ENCODE peak calls at places on chromosomes 13 and 19, in eight cellular contexts. One of them, this sample, is unnamed.

GRCh38 chr13:105908581-105908980 is 626.9 kb downstream of the EFNB2 start:
- DNase-seq in BJ: no peak
- DNase-seq in CD4-positive, alpha-beta T cell: no peak
- DNase-seq in fibroblast of the aortic adventitia: no peak
- DNase-seq in neural crest cell: no peak
- DNase-seq in endothelial cell: no peak
- DNase-seq in progenitor cell of endocrine pancreas: no peak
- DNase-seq in fibroblast of pulmonary artery: no peak
- DNase-seq in this sample: no peak

GRCh38 chr19:15107056-15108010 is at the start of gene SYDE1:
- DNase-seq in BJ: no peak
- DNase-seq in progenitor cell of endocrine pancreas: no peak
- DNase-seq in fibroblast of the aortic adventitia: peak
- DNase-seq in fibroblast of pulmonary artery: peak
- DNase-seq in endothelial cell: peak
- DNase-seq in neural crest cell: peak
- DNase-seq in CD4-positive, alpha-beta T cell: no peak
- DNase-seq in this sample: peak

GRCh38 chr19:47539747-47540311 is 25.0 kb upstream of the NAPA start:
- DNase-seq in neural crest cell: no peak
- DNase-seq in endothelial cell: no peak
- DNase-seq in fibroblast of the aortic adventitia: no peak
- DNase-seq in CD4-positive, alpha-beta T cell: no peak
- DNase-seq in progenitor cell of endocrine pancreas: no peak
- DNase-seq in fibroblast of pulmonary artery: no peak
- DNase-seq in BJ: no peak
- DNase-seq in this sample: no peak

GRCh38 chr19:52694921-52695320 is 39.9 kb downstream of the ZNF611 start:
- DNase-seq in progenitor cell of endocrine pancreas: no peak
- DNase-seq in endothelial cell: no peak
- DNase-seq in neural crest cell: no peak
- DNase-seq in CD4-positive, alpha-beta T cell: no peak
- DNase-seq in fibroblast of pulmonary artery: no peak
- DNase-seq in fibroblast of the aortic adventitia: no peak
- DNase-seq in BJ: no peak
- DNase-seq in this sample: no peak

GRCh38 chr19:14566712-14567077 is 5.2 kb downstream of the NDUFB7 start:
- DNase-seq in neural crest cell: no peak
- DNase-seq in progenitor cell of endocrine pancreas: no peak
- DNase-seq in CD4-positive, alpha-beta T cell: no peak
- DNase-seq in fibroblast of the aortic adventitia: no peak
- DNase-seq in fibroblast of pulmonary artery: no peak
- DNase-seq in BJ: no peak
- DNase-seq in endothelial cell: no peak
- DNase-seq in this sample: no peak

GRCh38 chr19:45498411-45499195 is at the start of gene PPM1N:
- DNase-seq in fibroblast of pulmonary artery: no peak
- DNase-seq in progenitor cell of endocrine pancreas: no peak
- DNase-seq in endothelial cell: peak
- DNase-seq in BJ: no peak
- DNase-seq in neural crest cell: peak
- DNase-seq in CD4-positive, alpha-beta T cell: peak
- DNase-seq in fibroblast of the aortic adventitia: no peak
- DNase-seq in this sample: peak

GRCh38 chr19:33442706-33443105 is 69.2 kb downstream of the CEBPG start:
- DNase-seq in fibroblast of the aortic adventitia: no peak
- DNase-seq in neural crest cell: no peak
- DNase-seq in fibroblast of pulmonary artery: no peak
- DNase-seq in CD4-positive, alpha-beta T cell: no peak
- DNase-seq in BJ: no peak
- DNase-seq in progenitor cell of endocrine pancreas: no peak
- DNase-seq in endothelial cell: no peak
- DNase-seq in this sample: no peak

GRCh38 chr19:48989701-48990291 is 3.3 kb downstream of the GYS1 start:
- DNase-seq in BJ: peak
- DNase-seq in progenitor cell of endocrine pancreas: no peak
- DNase-seq in endothelial cell: no peak
- DNase-seq in CD4-positive, alpha-beta T cell: no peak
- DNase-seq in fibroblast of pulmonary artery: no peak
- DNase-seq in fibroblast of the aortic adventitia: no peak
- DNase-seq in neural crest cell: no peak
- DNase-seq in this sample: no peak

GRCh38 chr13:96963786-96964475 is 30.3 kb downstream of the OXGR1 start:
- DNase-seq in fibroblast of pulmonary artery: no peak
- DNase-seq in BJ: no peak
- DNase-seq in neural crest cell: no peak
- DNase-seq in CD4-positive, alpha-beta T cell: no peak
- DNase-seq in progenitor cell of endocrine pancreas: no peak
- DNase-seq in endothelial cell: no peak
- DNase-seq in fibroblast of the aortic adventitia: no peak
- DNase-seq in this sample: no peak

GRCh38 chr19:20565321-20566018 is at the start of gene ZNF737:
- DNase-seq in fibroblast of pulmonary artery: peak
- DNase-seq in CD4-positive, alpha-beta T cell: peak
- DNase-seq in BJ: peak
- DNase-seq in fibroblast of the aortic adventitia: peak
- DNase-seq in endothelial cell: peak
- DNase-seq in neural crest cell: peak
- DNase-seq in progenitor cell of endocrine pancreas: peak
- DNase-seq in this sample: peak

GRCh38 chr19:7685546-7686445 is 5.2 kb downstream of the TRAPPC5 start:
- DNase-seq in CD4-positive, alpha-beta T cell: no peak
- DNase-seq in progenitor cell of endocrine pancreas: no peak
- DNase-seq in BJ: no peak
- DNase-seq in neural crest cell: peak
- DNase-seq in fibroblast of pulmonary artery: no peak
- DNase-seq in endothelial cell: no peak
- DNase-seq in fibroblast of the aortic adventitia: no peak
- DNase-seq in this sample: no peak

GRCh38 chr13:83414393-83414792 is 467.9 kb downstream of the SLITRK1 start:
- DNase-seq in endothelial cell: no peak
- DNase-seq in fibroblast of the aortic adventitia: no peak
- DNase-seq in BJ: no peak
- DNase-seq in CD4-positive, alpha-beta T cell: no peak
- DNase-seq in fibroblast of pulmonary artery: no peak
- DNase-seq in progenitor cell of endocrine pancreas: no peak
- DNase-seq in neural crest cell: no peak
- DNase-seq in this sample: no peak

GRCh38 chr13:28138012-28138755 is at the start of gene PAN3:
- DNase-seq in endothelial cell: peak
- DNase-seq in CD4-positive, alpha-beta T cell: peak
- DNase-seq in BJ: peak
- DNase-seq in fibroblast of pulmonary artery: peak
- DNase-seq in neural crest cell: peak
- DNase-seq in fibroblast of the aortic adventitia: peak
- DNase-seq in progenitor cell of endocrine pancreas: peak
- DNase-seq in this sample: peak
- TF ChIP-seq CTCF in endothelial cell: no peak
- TF ChIP-seq CTCF in CD4-positive, alpha-beta T cell: no peak
- TF ChIP-seq CTCF in BJ: peak
- TF ChIP-seq CTCF in fibroblast of pulmonary artery: peak
- TF ChIP-seq CTCF in neural crest cell: no peak
- TF ChIP-seq CTCF in fibroblast of the aortic adventitia: no peak
- TF ChIP-seq CTCF in progenitor cell of endocrine pancreas: peak
- TF ChIP-seq CTCF in this sample: no peak

DNA sequence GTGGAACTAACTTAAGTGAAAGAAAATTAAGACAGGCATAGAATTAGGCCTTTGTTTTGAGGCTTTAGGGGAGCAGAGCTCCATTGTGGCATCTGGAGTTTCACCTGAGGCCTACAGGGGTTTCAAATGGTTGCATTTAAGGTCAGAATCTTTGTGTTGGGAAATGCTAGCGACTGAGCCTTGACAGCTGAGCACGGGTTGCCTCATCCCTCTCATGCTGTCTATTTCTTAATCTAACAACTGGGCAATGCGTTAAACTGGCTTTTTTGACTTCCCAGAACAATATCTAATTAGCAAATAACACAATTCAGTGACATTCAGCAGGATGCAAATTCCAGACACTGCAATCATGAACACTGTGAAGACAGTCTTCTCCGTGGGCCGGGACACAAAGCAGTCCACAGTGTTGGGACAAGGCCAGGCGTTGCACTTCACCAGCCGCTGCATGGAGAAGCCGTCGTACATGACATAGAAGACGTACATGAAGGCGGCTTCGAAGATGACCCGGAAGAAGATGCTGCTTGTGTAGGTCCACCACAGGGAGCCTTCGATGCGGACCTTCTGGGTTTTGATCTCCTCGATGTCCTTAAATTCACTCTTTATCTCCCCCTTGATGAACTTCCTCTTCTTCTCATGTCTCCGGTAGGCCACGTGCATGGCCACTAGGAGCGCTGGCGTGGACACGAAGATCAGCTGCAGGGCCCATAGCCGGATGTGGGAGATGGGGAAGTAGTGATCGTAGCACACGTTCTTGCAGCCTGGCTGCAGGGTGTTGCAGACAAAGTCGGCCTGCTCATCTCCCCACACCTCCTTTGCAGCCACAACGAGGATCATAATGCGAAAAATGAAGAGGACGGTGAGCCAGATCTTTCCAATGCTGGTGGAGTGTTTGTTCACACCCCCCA is 3.8 kb downstream of the GJB2 start:
- DNase-seq in endothelial cell: no peak
- DNase-seq in fibroblast of the aortic adventitia: no peak
- DNase-seq in CD4-positive, alpha-beta T cell: no peak
- DNase-seq in neural crest cell: no peak
- DNase-seq in progenitor cell of endocrine pancreas: no peak
- DNase-seq in BJ: no peak
- DNase-seq in fibroblast of pulmonary artery: no peak
- DNase-seq in this sample: no peak
- TF ChIP-seq CTCF in endothelial cell: peak
- TF ChIP-seq CTCF in fibroblast of the aortic adventitia: no peak
- TF ChIP-seq CTCF in CD4-positive, alpha-beta T cell: no peak
- TF ChIP-seq CTCF in neural crest cell: peak
- TF ChIP-seq CTCF in progenitor cell of endocrine pancreas: peak
- TF ChIP-seq CTCF in BJ: no peak
- TF ChIP-seq CTCF in fibroblast of pulmonary artery: no peak
- TF ChIP-seq CTCF in this sample: no peak

GRCh38 chr19:1841209-1841924 is 6.9 kb downstream of the REXO1 start:
- DNase-seq in fibroblast of the aortic adventitia: no peak
- DNase-seq in endothelial cell: no peak
- DNase-seq in BJ: no peak
- DNase-seq in fibroblast of pulmonary artery: no peak
- DNase-seq in progenitor cell of endocrine pancreas: no peak
- DNase-seq in neural crest cell: no peak
- DNase-seq in CD4-positive, alpha-beta T cell: no peak
- DNase-seq in this sample: no peak

GRCh38 chr19:1845642-1846041 is 2.6 kb downstream of the REXO1 start:
- DNase-seq in neural crest cell: no peak
- DNase-seq in fibroblast of pulmonary artery: no peak
- DNase-seq in progenitor cell of endocrine pancreas: no peak
- DNase-seq in fibroblast of the aortic adventitia: no peak
- DNase-seq in CD4-positive, alpha-beta T cell: no peak
- DNase-seq in endothelial cell: no peak
- DNase-seq in BJ: no peak
- DNase-seq in this sample: no peak

GRCh38 chr19:1844536-1845515 is 3.5 kb downstream of the REXO1 start:
- DNase-seq in fibroblast of the aortic adventitia: no peak
- DNase-seq in endothelial cell: no peak
- DNase-seq in neural crest cell: no peak
- DNase-seq in fibroblast of pulmonary artery: no peak
- DNase-seq in CD4-positive, alpha-beta T cell: no peak
- DNase-seq in BJ: no peak
- DNase-seq in progenitor cell of endocrine pancreas: no peak
- DNase-seq in this sample: no peak

GRCh38 chr19:1843116-1843515 is 5.2 kb downstream of the REXO1 start:
- DNase-seq in fibroblast of pulmonary artery: no peak
- DNase-seq in progenitor cell of endocrine pancreas: no peak
- DNase-seq in fibroblast of the aortic adventitia: no peak
- DNase-seq in endothelial cell: no peak
- DNase-seq in CD4-positive, alpha-beta T cell: no peak
- DNase-seq in neural crest cell: no peak
- DNase-seq in BJ: no peak
- DNase-seq in this sample: no peak

DNA sequence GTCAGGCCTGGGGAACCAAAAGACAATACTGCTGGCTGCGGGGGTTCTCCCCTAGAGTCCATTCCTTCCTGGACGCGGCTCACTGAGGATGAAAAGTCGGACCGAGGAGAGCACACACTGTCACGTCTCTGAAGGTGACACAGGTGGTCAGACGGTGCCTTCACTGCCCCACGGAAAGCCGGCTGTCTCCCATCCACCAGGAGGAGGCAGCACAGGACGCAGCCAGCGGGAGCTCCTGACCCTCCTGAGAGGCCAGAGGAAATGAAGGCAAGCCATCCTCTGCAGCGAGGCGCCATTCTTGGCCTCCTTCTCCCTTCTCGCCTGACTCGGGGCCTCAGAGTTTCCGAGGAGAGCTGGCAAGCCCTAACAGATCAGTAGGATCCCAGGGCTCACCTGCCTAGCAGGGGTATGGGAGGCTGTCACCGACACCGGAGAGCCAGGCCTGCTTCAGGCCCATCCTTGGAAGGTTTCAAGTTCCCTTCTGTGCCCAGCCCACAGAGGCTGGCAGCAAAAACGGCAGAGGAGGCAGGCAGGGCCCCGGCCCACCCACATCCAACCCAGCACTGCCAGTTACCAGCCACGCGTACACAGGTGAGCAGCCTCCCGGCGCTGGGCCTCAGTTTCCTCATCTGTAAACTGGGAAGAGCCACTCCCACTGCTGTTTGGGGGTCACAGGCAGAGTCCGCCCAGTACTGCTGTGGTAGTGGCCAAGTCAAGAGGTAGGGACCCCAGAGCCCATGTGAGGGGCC is 4.5 kb downstream of the REXO1 start:
- DNase-seq in fibroblast of the aortic adventitia: no peak
- DNase-seq in neural crest cell: no peak
- DNase-seq in fibroblast of pulmonary artery: no peak
- DNase-seq in progenitor cell of endocrine pancreas: no peak
- DNase-seq in BJ: no peak
- DNase-seq in endothelial cell: no peak
- DNase-seq in CD4-positive, alpha-beta T cell: no peak
- DNase-seq in this sample: no peak
- TF ChIP-seq CTCF in fibroblast of the aortic adventitia: no peak
- TF ChIP-seq CTCF in neural crest cell: peak
- TF ChIP-seq CTCF in fibroblast of pulmonary artery: peak
- TF ChIP-seq CTCF in progenitor cell of endocrine pancreas: peak
- TF ChIP-seq CTCF in BJ: no peak
- TF ChIP-seq CTCF in endothelial cell: no peak
- TF ChIP-seq CTCF in CD4-positive, alpha-beta T cell: no peak
- TF ChIP-seq CTCF in this sample: no peak

DNA sequence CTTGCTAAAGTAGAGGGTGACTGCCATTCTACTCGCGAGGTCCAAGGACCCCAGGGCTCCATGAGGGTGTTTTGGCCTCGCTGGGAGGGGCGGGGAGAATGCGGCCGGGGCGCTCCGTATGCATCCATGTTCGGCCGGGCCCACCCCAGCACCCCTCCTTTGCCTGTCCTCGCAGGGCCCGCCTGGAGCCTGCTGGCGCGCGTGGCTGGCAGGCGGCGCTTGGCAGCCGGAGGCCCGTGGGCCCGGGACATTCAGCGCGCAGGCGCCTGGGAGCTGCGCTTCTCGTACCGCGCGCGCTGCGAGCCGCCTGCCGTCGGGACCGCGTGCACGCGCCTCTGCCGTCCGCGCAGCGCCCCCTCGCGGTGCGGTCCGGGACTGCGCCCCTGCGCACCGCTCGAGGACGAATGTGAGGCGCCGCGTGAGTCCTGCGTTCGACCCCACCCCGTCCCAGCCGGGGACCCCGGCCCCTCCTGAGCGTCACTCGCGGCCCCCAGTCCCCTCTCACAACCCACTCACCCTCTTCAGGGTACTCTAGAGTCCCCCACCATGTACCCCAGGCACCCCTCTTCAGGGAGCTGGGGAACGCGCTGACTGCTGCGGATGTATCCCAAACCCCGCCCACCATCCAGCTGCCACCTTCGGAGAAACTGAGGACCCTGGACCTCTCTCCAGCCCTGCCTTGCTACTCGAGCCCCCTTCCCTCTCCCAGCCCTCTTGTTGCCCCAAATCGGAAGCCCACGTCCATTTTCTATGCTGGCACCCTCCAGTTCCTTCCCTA is 4.1 kb downstream of the DLL3 start:
- DNase-seq in CD4-positive, alpha-beta T cell: peak
- DNase-seq in endothelial cell: peak
- DNase-seq in progenitor cell of endocrine pancreas: peak
- DNase-seq in fibroblast of pulmonary artery: peak
- DNase-seq in neural crest cell: peak
- DNase-seq in BJ: no peak
- DNase-seq in fibroblast of the aortic adventitia: peak
- DNase-seq in this sample: peak
- TF ChIP-seq CTCF in CD4-positive, alpha-beta T cell: peak
- TF ChIP-seq CTCF in endothelial cell: peak
- TF ChIP-seq CTCF in progenitor cell of endocrine pancreas: peak
- TF ChIP-seq CTCF in fibroblast of pulmonary artery: peak
- TF ChIP-seq CTCF in neural crest cell: peak
- TF ChIP-seq CTCF in BJ: peak
- TF ChIP-seq CTCF in fibroblast of the aortic adventitia: peak
- TF ChIP-seq CTCF in this sample: peak

This sample was measured in Calu3.